ENCODE peak calls at places on chromosomes 16 and 17, in four cellular contexts. Q is hepatocyte, N is A549, Y is HL-60. X is an unnamed sample.
A peak's percentile ranks its signal among the peaks of the same experiment; 100 is the strongest.

GRCh38 chr16:84065536-84066132 is 23.0 kb upstream of the SLC38A8 start:
- DNase-seq in Q (peak; percentile 74), N (peak; percentile 39), Y (no peak), X (peak; percentile 65)

GRCh38 chr17:39270923-39271322 is 45.2 kb upstream of the STAC2 start:
- DNase-seq in Q (peak; percentile 33), N (no peak), Y (no peak), X (no peak)

GRCh38 chr16:901149-901548 is 69.6 kb downstream of the LMF1 start:
- DNase-seq in Q (no peak), N (no peak), Y (no peak), X (no peak)

GRCh38 chr17:69912819-69913218 is 162.2 kb upstream of the KCNJ16 start:
- DNase-seq in Q (no peak), N (no peak), Y (no peak), X (no peak)

GRCh38 chr16:21685034-21685455 is 21.3 kb downstream of the OTOA start:
- DNase-seq in Q (peak; percentile 13), N (no peak), Y (no peak), X (peak; percentile 47)

GRCh38 chr17:75295220-75296158 is 6.3 kb upstream of the SLC25A19 start:
- DNase-seq in Q (no peak), N (no peak), Y (no peak), X (no peak)

GRCh38 chr16:49496656-49497055 is 123.1 kb downstream of the C16orf78 start:
- DNase-seq in Q (no peak), N (no peak), Y (no peak), X (no peak)

GRCh38 chr17:55413825-55414489 is 7.7 kb downstream of the MMD start:
- DNase-seq in Q (no peak), N (no peak), Y (no peak), X (no peak)

GRCh38 chr17:39018267-39019134 is 51.3 kb upstream of the FBXO47 start:
- DNase-seq in Q (no peak), N (no peak), Y (no peak), X (no peak)

GRCh38 chr16:31487720-31488629 is 5.1 kb downstream of the SLC5A2 start:
- DNase-seq in Q (peak; percentile 82), N (peak; percentile 69), Y (peak; percentile 59), X (no peak)
- TF ChIP-seq CTCF in Q (no peak), N (no peak), Y (no peak), X (no peak)

GRCh38 chr17:13513039-13513405 is 88.7 kb downstream of the HS3ST3A1 start:
- DNase-seq in Q (no peak), N (no peak), Y (no peak), X (no peak)
- TF ChIP-seq CTCF in Q (no peak), N (no peak), Y (no peak), X (no peak)

GRCh38 chr17:17811381-17812210 is 25.2 kb downstream of the SREBF1 start:
- DNase-seq in Q (peak; percentile 63), N (no peak), Y (no peak), X (peak; percentile 53)

GRCh38 chr17:17812211-17813054 is 24.4 kb downstream of the SREBF1 start:
- DNase-seq in Q (peak; percentile 75), N (peak; percentile 82), Y (no peak), X (peak; percentile 86)

GRCh38 chr17:17814162-17815061 is 22.4 kb downstream of the SREBF1 start:
- DNase-seq in Q (no peak), N (no peak), Y (no peak), X (no peak)

GRCh38 chr17:17813725-17814095 is 23.1 kb downstream of the SREBF1 start:
- DNase-seq in Q (no peak), N (no peak), Y (no peak), X (no peak)

GRCh38 chr17:17813055-17813724 is 23.6 kb downstream of the SREBF1 start:
- DNase-seq in Q (no peak), N (no peak), Y (no peak), X (no peak)
- TF ChIP-seq CTCF in Q (no peak), N (no peak), Y (no peak), X (no peak)

DNA sequence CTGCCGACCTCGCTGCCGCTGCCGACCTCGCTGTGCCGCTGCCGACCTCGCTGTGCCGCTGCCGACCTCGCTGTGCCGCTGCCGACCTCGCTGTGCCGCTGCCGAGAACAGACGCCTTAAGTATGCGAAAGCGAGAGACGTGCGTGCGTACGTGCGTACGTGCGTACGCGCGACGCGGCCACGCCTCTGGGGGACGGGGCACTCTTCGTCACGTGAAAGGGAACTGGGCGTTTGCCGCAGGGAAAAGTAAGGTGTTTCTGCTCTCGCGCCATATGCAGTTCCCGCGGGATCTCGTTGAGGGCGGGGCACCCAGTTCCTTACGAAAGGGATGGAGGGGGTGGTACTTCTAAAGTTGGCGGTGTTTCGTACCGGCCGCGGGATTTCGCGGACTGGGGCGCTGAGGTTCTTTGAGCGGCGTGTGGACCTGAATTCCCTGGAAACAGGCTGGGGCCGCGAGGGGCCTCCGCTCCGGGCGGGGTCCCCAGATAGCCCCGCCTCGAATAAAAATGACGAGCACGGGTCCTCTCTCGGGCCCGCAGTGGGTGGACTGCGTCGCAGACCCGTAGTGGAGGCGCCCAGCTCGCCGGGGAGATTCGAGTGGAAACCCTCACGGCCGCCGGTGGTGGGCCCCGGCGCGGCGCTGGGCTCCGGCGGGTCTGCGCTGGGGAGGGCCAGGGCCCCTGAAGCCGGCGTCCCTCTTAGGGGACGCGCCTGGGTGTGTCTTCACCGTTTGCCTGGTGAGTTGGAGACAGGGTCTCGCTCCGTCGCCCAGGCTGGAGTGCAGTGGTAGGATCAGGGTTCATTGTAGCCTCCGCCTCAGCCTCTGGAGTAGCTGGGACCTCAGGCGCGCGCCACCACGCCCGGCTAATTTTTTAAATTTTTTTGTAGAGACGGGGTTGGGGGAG is at the start of gene EIF4A3:
- DNase-seq in Q (peak; percentile 99), N (peak; percentile 100), Y (peak; percentile 100), X (peak; percentile 91)
- TF ChIP-seq CTCF in Q (peak; percentile 22), N (no peak), Y (no peak), X (no peak)

GRCh38 chr16:80198995-80199299 is 341.8 kb upstream of the DYNLRB2 start:
- DNase-seq in Q (no peak), N (no peak), Y (no peak), X (no peak)

GRCh38 chr16:80200079-80200478 is 340.7 kb upstream of the DYNLRB2 start:
- DNase-seq in Q (no peak), N (no peak), Y (no peak), X (no peak)

GRCh38 chr16:80199614-80200013 is 341.2 kb upstream of the DYNLRB2 start:
- DNase-seq in Q (no peak), N (no peak), Y (no peak), X (no peak)

GRCh38 chr16:80203821-80204220 is 337.0 kb upstream of the DYNLRB2 start:
- DNase-seq in Q (no peak), N (no peak), Y (no peak), X (no peak)

DNA sequence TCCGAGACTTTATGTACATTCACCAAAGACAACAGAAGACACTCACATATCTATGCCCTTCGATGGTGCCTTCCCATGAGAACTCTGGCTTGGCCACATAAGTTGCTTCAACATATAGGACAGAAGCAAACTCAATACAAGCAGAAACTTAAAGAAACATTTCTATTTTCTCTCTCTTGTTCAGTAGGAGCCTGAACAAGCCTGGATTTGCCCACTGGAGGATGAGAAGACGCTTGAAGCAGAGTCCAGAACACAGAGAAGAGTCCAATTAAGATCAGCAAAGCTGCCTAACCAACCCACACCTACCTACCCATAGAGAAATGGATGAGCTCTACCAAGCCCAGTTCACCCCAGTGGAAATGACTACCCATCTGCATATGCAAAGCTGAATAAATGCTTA is 338.0 kb upstream of the DYNLRB2 start:
- DNase-seq in Q (no peak), N (no peak), Y (no peak), X (no peak)
- TF ChIP-seq CTCF in Q (no peak), N (no peak), Y (no peak), X (no peak)

GRCh38 chr17:45016823-45017222 is 34.6 kb downstream of the DCAKD start:
- DNase-seq in Q (no peak), N (peak; percentile 43), Y (no peak), X (no peak)
- TF ChIP-seq CTCF in Q (no peak), N (peak; percentile 28), Y (no peak), X (no peak)

GRCh38 chr16:87051526-87052320 is 265.5 kb downstream of the C16orf95 start:
- DNase-seq in Q (no peak), N (no peak), Y (no peak), X (no peak)
- TF ChIP-seq CTCF in Q (no peak), N (no peak), Y (no peak), X (no peak)

GRCh38 chr16:51971184-51971583 is 575.8 kb downstream of the TOX3 start:
- DNase-seq in Q (peak; percentile 19), N (peak; percentile 13), Y (no peak), X (no peak)
- TF ChIP-seq CTCF in Q (peak; percentile 42), N (no peak), Y (no peak), X (no peak)

GRCh38 chr16:4339909-4340308 is 11.2 kb downstream of the PAM16 start:
- DNase-seq in Q (peak; percentile 71), N (no peak), Y (no peak), X (no peak)
- TF ChIP-seq CTCF in Q (peak; percentile 24), N (no peak), Y (no peak), X (no peak)

X was measured in mesothelial cell of epicardium.